ENCODE peak calls at places on chromosomes 7 and 10, in nine cellular contexts. One of them, this sample, is unnamed.

GRCh38 chr7:16989883-16990413 is 108.2 kb upstream of the AGR3 start:
- DNase-seq in ELR: peak
- DNase-seq in right cardiac atrium: peak
- DNase-seq in Caco-2: peak
- DNase-seq in activated CD4-positive, alpha-beta T cell treated with anti-CD3 and anti-CD28 coated beads for 48 hours: no peak
- DNase-seq in small intestine: peak
- DNase-seq in activated CD8-positive, alpha-beta memory T cell treated with anti-CD3 and anti-CD28 coated beads, Interleukin-2, amount 50 U/mL, for 48 hours: no peak
- DNase-seq in T-cell: no peak
- DNase-seq in iris pigment epithelial cell: peak
- DNase-seq in this sample: peak

GRCh38 chr7:4958477-4959301 is at the start of gene MMD2:
- DNase-seq in iris pigment epithelial cell: no peak
- DNase-seq in small intestine: no peak
- DNase-seq in Caco-2: no peak
- DNase-seq in activated CD8-positive, alpha-beta memory T cell treated with anti-CD3 and anti-CD28 coated beads, Interleukin-2, amount 50 U/mL, for 48 hours: no peak
- DNase-seq in T-cell: no peak
- DNase-seq in activated CD4-positive, alpha-beta T cell treated with anti-CD3 and anti-CD28 coated beads for 48 hours: no peak
- DNase-seq in right cardiac atrium: no peak
- DNase-seq in ELR: no peak
- DNase-seq in this sample: no peak

GRCh38 chr10:129048513-129048912 is 418.5 kb upstream of the MGMT start:
- DNase-seq in small intestine: no peak
- DNase-seq in activated CD8-positive, alpha-beta memory T cell treated with anti-CD3 and anti-CD28 coated beads, Interleukin-2, amount 50 U/mL, for 48 hours: no peak
- DNase-seq in ELR: no peak
- DNase-seq in activated CD4-positive, alpha-beta T cell treated with anti-CD3 and anti-CD28 coated beads for 48 hours: no peak
- DNase-seq in Caco-2: no peak
- DNase-seq in right cardiac atrium: no peak
- DNase-seq in iris pigment epithelial cell: no peak
- DNase-seq in T-cell: no peak
- DNase-seq in this sample: no peak

GRCh38 chr7:114021135-114021534 is 102.3 kb upstream of the PPP1R3A start:
- DNase-seq in small intestine: peak
- DNase-seq in T-cell: no peak
- DNase-seq in ELR: peak
- DNase-seq in activated CD8-positive, alpha-beta memory T cell treated with anti-CD3 and anti-CD28 coated beads, Interleukin-2, amount 50 U/mL, for 48 hours: no peak
- DNase-seq in right cardiac atrium: no peak
- DNase-seq in iris pigment epithelial cell: peak
- DNase-seq in activated CD4-positive, alpha-beta T cell treated with anti-CD3 and anti-CD28 coated beads for 48 hours: no peak
- DNase-seq in Caco-2: no peak
- DNase-seq in this sample: no peak

GRCh38 chr7:79778786-79779382 is 325.4 kb upstream of the MAGI2 start:
- DNase-seq in Caco-2: no peak
- DNase-seq in right cardiac atrium: no peak
- DNase-seq in activated CD4-positive, alpha-beta T cell treated with anti-CD3 and anti-CD28 coated beads for 48 hours: no peak
- DNase-seq in activated CD8-positive, alpha-beta memory T cell treated with anti-CD3 and anti-CD28 coated beads, Interleukin-2, amount 50 U/mL, for 48 hours: no peak
- DNase-seq in small intestine: no peak
- DNase-seq in T-cell: no peak
- DNase-seq in iris pigment epithelial cell: peak
- DNase-seq in ELR: peak
- DNase-seq in this sample: peak

GRCh38 chr7:51611937-51612336 is 295.3 kb upstream of the COBL start:
- DNase-seq in Caco-2: no peak
- DNase-seq in T-cell: no peak
- DNase-seq in iris pigment epithelial cell: no peak
- DNase-seq in activated CD4-positive, alpha-beta T cell treated with anti-CD3 and anti-CD28 coated beads for 48 hours: no peak
- DNase-seq in activated CD8-positive, alpha-beta memory T cell treated with anti-CD3 and anti-CD28 coated beads, Interleukin-2, amount 50 U/mL, for 48 hours: no peak
- DNase-seq in small intestine: no peak
- DNase-seq in ELR: no peak
- DNase-seq in right cardiac atrium: no peak
- DNase-seq in this sample: no peak

GRCh38 chr10:52864459-52865106 is 92.0 kb upstream of the MBL2 start:
- DNase-seq in ELR: peak
- DNase-seq in small intestine: no peak
- DNase-seq in iris pigment epithelial cell: peak
- DNase-seq in right cardiac atrium: peak
- DNase-seq in Caco-2: peak
- DNase-seq in activated CD8-positive, alpha-beta memory T cell treated with anti-CD3 and anti-CD28 coated beads, Interleukin-2, amount 50 U/mL, for 48 hours: no peak
- DNase-seq in T-cell: no peak
- DNase-seq in activated CD4-positive, alpha-beta T cell treated with anti-CD3 and anti-CD28 coated beads for 48 hours: no peak
- DNase-seq in this sample: peak

GRCh38 chr10:64376169-64376568 is 855.0 kb downstream of the REEP3 start:
- DNase-seq in right cardiac atrium: no peak
- DNase-seq in ELR: no peak
- DNase-seq in activated CD8-positive, alpha-beta memory T cell treated with anti-CD3 and anti-CD28 coated beads, Interleukin-2, amount 50 U/mL, for 48 hours: no peak
- DNase-seq in Caco-2: peak
- DNase-seq in T-cell: no peak
- DNase-seq in small intestine: peak
- DNase-seq in iris pigment epithelial cell: no peak
- DNase-seq in activated CD4-positive, alpha-beta T cell treated with anti-CD3 and anti-CD28 coated beads for 48 hours: no peak
- DNase-seq in this sample: peak

GRCh38 chr10:82361317-82361716 is 486.3 kb downstream of the NRG3 start:
- DNase-seq in right cardiac atrium: no peak
- DNase-seq in iris pigment epithelial cell: no peak
- DNase-seq in Caco-2: no peak
- DNase-seq in activated CD4-positive, alpha-beta T cell treated with anti-CD3 and anti-CD28 coated beads for 48 hours: no peak
- DNase-seq in ELR: no peak
- DNase-seq in small intestine: no peak
- DNase-seq in activated CD8-positive, alpha-beta memory T cell treated with anti-CD3 and anti-CD28 coated beads, Interleukin-2, amount 50 U/mL, for 48 hours: no peak
- DNase-seq in T-cell: no peak
- DNase-seq in this sample: no peak

GRCh38 chr7:517848-518629 is 1.6 kb downstream of the PDGFA start:
- DNase-seq in ELR: peak
- DNase-seq in T-cell: no peak
- DNase-seq in small intestine: peak
- DNase-seq in iris pigment epithelial cell: peak
- DNase-seq in activated CD8-positive, alpha-beta memory T cell treated with anti-CD3 and anti-CD28 coated beads, Interleukin-2, amount 50 U/mL, for 48 hours: peak
- DNase-seq in activated CD4-positive, alpha-beta T cell treated with anti-CD3 and anti-CD28 coated beads for 48 hours: peak
- DNase-seq in Caco-2: peak
- DNase-seq in right cardiac atrium: peak
- DNase-seq in this sample: peak

GRCh38 chr10:88006261-88006660 is 142.8 kb downstream of the PTEN start:
- DNase-seq in T-cell: no peak
- DNase-seq in right cardiac atrium: no peak
- DNase-seq in Caco-2: no peak
- DNase-seq in small intestine: no peak
- DNase-seq in activated CD4-positive, alpha-beta T cell treated with anti-CD3 and anti-CD28 coated beads for 48 hours: no peak
- DNase-seq in iris pigment epithelial cell: no peak
- DNase-seq in ELR: no peak
- DNase-seq in activated CD8-positive, alpha-beta memory T cell treated with anti-CD3 and anti-CD28 coated beads, Interleukin-2, amount 50 U/mL, for 48 hours: no peak
- DNase-seq in this sample: no peak

GRCh38 chr10:58813573-58813972 is 300.9 kb downstream of the BICC1 start:
- DNase-seq in Caco-2: peak
- DNase-seq in small intestine: no peak
- DNase-seq in activated CD8-positive, alpha-beta memory T cell treated with anti-CD3 and anti-CD28 coated beads, Interleukin-2, amount 50 U/mL, for 48 hours: no peak
- DNase-seq in ELR: no peak
- DNase-seq in right cardiac atrium: no peak
- DNase-seq in iris pigment epithelial cell: no peak
- DNase-seq in T-cell: no peak
- DNase-seq in activated CD4-positive, alpha-beta T cell treated with anti-CD3 and anti-CD28 coated beads for 48 hours: no peak
- DNase-seq in this sample: peak

GRCh38 chr10:69106900-69107511 is 17.0 kb upstream of the VPS26A start:
- DNase-seq in activated CD4-positive, alpha-beta T cell treated with anti-CD3 and anti-CD28 coated beads for 48 hours: no peak
- DNase-seq in activated CD8-positive, alpha-beta memory T cell treated with anti-CD3 and anti-CD28 coated beads, Interleukin-2, amount 50 U/mL, for 48 hours: no peak
- DNase-seq in small intestine: no peak
- DNase-seq in right cardiac atrium: no peak
- DNase-seq in T-cell: no peak
- DNase-seq in ELR: no peak
- DNase-seq in iris pigment epithelial cell: no peak
- DNase-seq in Caco-2: no peak
- DNase-seq in this sample: no peak

GRCh38 chr7:23898619-23899018 is 188.6 kb downstream of the STK31 start:
- DNase-seq in activated CD8-positive, alpha-beta memory T cell treated with anti-CD3 and anti-CD28 coated beads, Interleukin-2, amount 50 U/mL, for 48 hours: no peak
- DNase-seq in ELR: no peak
- DNase-seq in activated CD4-positive, alpha-beta T cell treated with anti-CD3 and anti-CD28 coated beads for 48 hours: no peak
- DNase-seq in right cardiac atrium: no peak
- DNase-seq in T-cell: no peak
- DNase-seq in iris pigment epithelial cell: no peak
- DNase-seq in small intestine: peak
- DNase-seq in Caco-2: no peak
- DNase-seq in this sample: no peak